ENCODE peak calls at places on chromosomes 3 and 15, in eight cellular contexts. R is esophagus squamous epithelium, Y is lower leg skin, Z is spleen, X is IMR-90, V is sigmoid colon, T is transverse colon, W is stomach. M is an unnamed sample.
A peak's percentile ranks its signal among the peaks of the same experiment; 100 is the strongest.

GRCh38 chr3:45994661-45995369 is 809 bp downstream of the FYCO1 start:
- DNase-seq in W (no peak), R (no peak), Y (no peak), X (no peak), Z (peak; percentile 76), T (peak; percentile 54), V (peak; percentile 67), M (peak; percentile 68)

GRCh38 chr3:29291982-29292363 is 11.1 kb downstream of the RBMS3 start:
- DNase-seq in R (no peak), Y (no peak), T (no peak), Z (no peak), V (no peak), X (no peak), W (no peak), M (no peak)

GRCh38 chr15:61871926-61872522 is 188.2 kb downstream of the VPS13C start:
- DNase-seq in T (no peak), R (no peak), V (no peak), Z (no peak), X (peak; percentile 20), W (no peak), Y (no peak), M (peak; percentile 44)

GRCh38 chr3:78516437-78516836 is 1251.4 kb downstream of the ROBO1 start:
- DNase-seq in X (no peak), W (no peak), V (no peak), T (no peak), Y (no peak), Z (no peak), R (no peak), M (no peak)

GRCh38 chr3:186526256-186526606 is 17.9 kb downstream of the CRYGS start:
- DNase-seq in R (no peak), V (no peak), Y (no peak), Z (peak; percentile 89), W (no peak), T (no peak), X (no peak), M (no peak)

GRCh38 chr3:197337656-197338055 is 39.2 kb upstream of the DLG1 start:
- DNase-seq in Z (no peak), V (no peak), T (no peak), Y (no peak), X (peak; percentile 23), W (no peak), R (no peak), M (no peak)

GRCh38 chr3:190019020-190019419 is 101.7 kb downstream of the P3H2 start:
- DNase-seq in Y (no peak), W (no peak), V (no peak), X (no peak), T (no peak), Z (no peak), R (no peak), M (no peak)

GRCh38 chr3:104519968-104520655 is 846.6 kb upstream of the ALCAM start:
- DNase-seq in V (no peak), Y (no peak), R (no peak), T (no peak), W (no peak), X (no peak), Z (no peak), M (no peak)

GRCh38 chr3:170642882-170643601 is 57.2 kb upstream of the SLC7A14 start:
- DNase-seq in Y (no peak), V (no peak), W (no peak), Z (no peak), X (no peak), T (no peak), R (no peak), M (no peak)

GRCh38 chr15:65954289-65954741 is 85.0 kb downstream of the RAB11A start:
- DNase-seq in T (no peak), V (no peak), Z (no peak), R (no peak), W (no peak), X (peak; percentile 18), Y (no peak), M (no peak)

GRCh38 chr3:139537795-139538538 is 1.6 kb downstream of the RBP1 start:
- DNase-seq in R (no peak), Y (no peak), V (no peak), W (no peak), X (no peak), T (no peak), Z (no peak), M (no peak)

GRCh38 chr3:137035631-137036030 is 77.8 kb downstream of the IL20RB start:
- DNase-seq in R (no peak), X (peak; percentile 19), T (no peak), Y (no peak), W (no peak), V (no peak), Z (no peak), M (no peak)

DNA sequence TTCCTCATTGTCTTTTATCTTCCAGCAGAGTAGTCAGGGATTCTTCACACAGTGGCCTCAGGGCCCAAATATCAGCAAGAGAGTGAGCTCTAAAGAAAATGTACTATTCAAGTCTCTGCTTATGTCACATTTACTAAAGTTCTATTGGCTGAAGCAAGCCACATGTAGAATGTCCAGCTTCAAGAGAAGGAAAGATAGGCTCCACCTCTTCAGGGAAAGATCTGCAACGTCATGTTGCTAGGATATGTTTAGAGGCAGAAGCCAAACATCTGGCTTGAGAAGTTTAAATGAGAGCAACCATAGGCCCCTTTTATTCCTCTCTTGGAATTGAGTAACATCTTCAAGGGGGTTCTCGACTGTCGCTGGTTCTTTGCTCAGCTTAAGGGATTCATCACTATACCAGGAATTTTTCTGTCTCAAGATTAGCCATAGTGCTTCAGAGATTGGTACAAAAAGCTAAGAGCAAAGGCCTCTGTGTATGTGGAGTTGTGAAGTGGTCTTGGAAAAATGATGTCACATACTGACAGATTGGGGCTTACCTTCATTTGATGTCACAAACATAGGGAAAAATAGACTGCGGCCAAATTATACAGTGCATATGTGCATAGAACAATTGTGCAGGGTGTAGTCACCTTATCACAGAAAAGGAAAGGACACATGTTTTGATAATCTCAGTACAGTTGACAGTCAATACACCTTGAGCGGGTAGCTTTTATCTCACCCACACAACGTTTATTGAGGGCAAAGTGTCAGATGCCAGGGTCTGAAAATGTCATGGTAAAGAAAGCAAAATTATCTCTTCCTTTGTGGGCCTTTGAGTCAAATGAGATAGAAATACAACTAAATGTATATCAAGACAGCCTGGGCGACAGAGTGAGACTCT is 11.3 kb upstream of the THRB start:
- DNase-seq in V (no peak), Y (no peak), T (no peak), W (no peak), R (no peak), X (no peak), Z (no peak), M (no peak)
- TF ChIP-seq POLR2A in V (no peak), Y (no peak), T (no peak), W (no peak), R (no peak), X (no peak), Z (no peak), M (no peak)

GRCh38 chr3:13484861-13485590 is 4.9 kb downstream of the HDAC11 start:
- DNase-seq in R (no peak), Y (no peak), Z (peak; percentile 78), V (peak; percentile 84), W (peak; percentile 96), T (peak; percentile 93), X (peak; percentile 33), M (peak; percentile 95)
- TF ChIP-seq POLR2A in R (no peak), Y (no peak), Z (no peak), V (no peak), W (no peak), T (peak; percentile 66), X (no peak), M (peak; percentile 34)

GRCh38 chr3:177345049-177345972 is 148.0 kb upstream of the TBL1XR1 start:
- DNase-seq in R (peak; percentile 36), X (peak; percentile 96), W (peak; percentile 90), V (peak; percentile 95), Z (peak; percentile 81), Y (peak; percentile 90), T (peak; percentile 88), M (peak; percentile 93)
- TF ChIP-seq POLR2A in R (no peak), X (no peak), W (no peak), V (no peak), Z (no peak), Y (no peak), T (peak; percentile 41), M (peak; percentile 53)

DNA sequence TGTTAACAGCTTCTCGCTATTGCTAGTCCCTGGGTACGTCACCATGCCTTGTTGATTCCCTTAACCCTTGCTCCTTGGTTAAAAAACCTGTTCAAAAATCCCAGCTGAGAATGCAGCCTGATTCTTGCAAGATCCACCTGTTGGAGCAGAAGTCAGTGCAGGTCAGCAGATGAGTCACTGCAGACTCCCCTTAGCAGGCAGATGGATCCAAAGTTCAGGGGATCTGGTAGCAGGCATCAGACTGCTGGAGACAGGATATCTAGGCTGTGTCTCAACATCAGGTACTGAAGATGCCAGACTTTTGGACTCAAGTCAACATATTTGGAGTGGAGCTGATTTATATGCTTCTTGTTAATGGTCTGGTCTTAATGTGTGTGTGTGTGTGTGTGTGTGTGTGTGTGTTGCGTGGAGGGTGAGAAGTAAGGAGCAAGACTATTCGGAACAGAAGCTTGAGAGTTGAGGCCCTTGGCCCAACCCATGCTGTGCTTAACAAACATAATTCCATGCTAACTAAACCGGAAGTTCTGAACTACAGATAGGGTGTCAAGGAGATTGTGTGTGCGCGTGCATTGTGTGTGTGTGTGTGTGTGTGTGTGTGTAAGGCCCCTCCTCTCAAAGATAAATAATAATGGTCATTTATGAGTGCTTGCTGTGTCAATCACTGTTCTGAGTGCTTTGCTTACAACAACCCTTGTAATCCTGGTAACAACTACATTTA is 1.1 kb upstream of the C3orf52 start:
- DNase-seq in T (peak; percentile 56), V (no peak), W (no peak), X (no peak), Y (no peak), R (no peak), Z (no peak), M (no peak)
- TF ChIP-seq POLR2A in T (peak; percentile 26), V (no peak), W (no peak), X (no peak), Y (no peak), R (no peak), Z (no peak), M (no peak)

DNA sequence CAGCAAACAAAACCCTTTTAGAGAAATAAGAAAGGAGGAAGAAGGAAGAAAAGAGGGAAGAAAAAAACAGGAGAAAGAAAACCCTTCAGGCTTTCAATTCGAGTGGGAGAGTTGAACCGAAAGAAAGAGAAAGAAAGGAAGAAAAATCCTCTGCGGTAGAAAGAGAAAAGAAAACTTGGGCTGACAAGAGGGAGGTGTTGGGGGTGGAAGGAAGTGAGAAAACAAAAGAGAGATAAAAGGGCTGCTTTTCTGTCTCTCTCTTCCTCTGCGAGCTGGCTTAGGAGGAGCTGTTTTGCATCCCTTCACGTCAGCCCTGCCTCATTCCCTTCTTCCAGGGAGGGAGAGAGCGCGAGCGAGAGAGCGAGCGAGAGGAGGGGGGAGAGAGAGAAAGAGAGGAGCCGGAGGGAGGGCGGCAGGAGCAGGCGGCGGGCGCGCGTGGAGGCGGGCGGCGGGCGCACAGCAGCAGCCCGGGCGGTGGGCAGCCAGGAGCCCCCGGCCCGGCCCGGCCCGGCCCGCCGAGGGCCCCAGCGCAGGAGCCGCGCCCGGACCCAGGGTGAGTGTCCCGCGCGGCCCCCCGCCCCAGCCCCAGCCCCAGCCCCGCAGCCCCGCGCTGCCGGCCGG is at the start of gene ZNF710:
- DNase-seq in T (peak; percentile 49), Z (peak; percentile 85), X (peak; percentile 66), Y (no peak), V (peak; percentile 83), R (no peak), W (no peak), M (peak; percentile 60)
- TF ChIP-seq POLR2A in T (no peak), Z (no peak), X (no peak), Y (no peak), V (no peak), R (peak; percentile 28), W (no peak), M (no peak)

GRCh38 chr3:158658889-158659288 is 13.6 kb downstream of the LXN start:
- DNase-seq in R (no peak), V (no peak), T (no peak), X (no peak), Y (no peak), W (no peak), Z (no peak), M (no peak)
- TF ChIP-seq POLR2A in R (no peak), V (no peak), T (no peak), X (no peak), Y (no peak), W (no peak), Z (no peak), M (no peak)

M was measured in erythroblast.